ENCODE peak calls at places on chromosomes 12 and 14, in four cellular contexts. D, U, P and H are unnamed samples.

GRCh38 chr12:107404981-107405380 is 280.6 kb upstream of the PWP1 start:
- DNase-seq in U (peak), P (peak), D (no peak), H (no peak)

GRCh38 chr14:97177016-97177415 is 379.8 kb downstream of the VRK1 start:
- DNase-seq in P (peak), D (no peak), U (peak), H (no peak)

GRCh38 chr14:70858641-70859040 is 48.6 kb upstream of the PCNX1 start:
- DNase-seq in U (no peak), D (no peak), P (no peak), H (no peak)

GRCh38 chr12:12927211-12928079 is 24.5 kb downstream of the GPRC5D start:
- DNase-seq in P (peak), U (peak), D (no peak), H (no peak)

GRCh38 chr14:23321572-23322547 is 603 bp downstream of the PABPN1 start:
- DNase-seq in U (peak), D (no peak), P (peak), H (no peak)

GRCh38 chr14:99265571-99265970 is 6.4 kb downstream of the BCL11B start:
- DNase-seq in U (no peak), P (no peak), D (no peak), H (no peak)

GRCh38 chr14:90979451-90979850 is 81.0 kb downstream of the RPS6KA5 start:
- DNase-seq in U (no peak), P (no peak), D (no peak), H (no peak)

GRCh38 chr12:49515266-49515665 is 23.6 kb upstream of the KCNH3 start:
- DNase-seq in D (peak), U (peak), P (peak), H (peak)

GRCh38 chr12:75908961-75909699 is 122.4 kb downstream of the PHLDA1 start:
- DNase-seq in U (peak), D (no peak), P (peak), H (peak)

GRCh38 chr12:39074063-39074462 is 168.7 kb upstream of the CPNE8 start:
- DNase-seq in D (no peak), U (no peak), P (peak), H (no peak)

GRCh38 chr14:80544366-80544765 is 333.1 kb upstream of the DIO2 start:
- DNase-seq in U (no peak), P (no peak), D (no peak), H (no peak)

GRCh38 chr12:100672075-100672592 is 98.7 kb downstream of the GAS2L3 start:
- DNase-seq in U (no peak), P (no peak), D (no peak), H (no peak)

GRCh38 chr12:44193281-44193680 is 357.4 kb downstream of the TMEM117 start:
- DNase-seq in U (no peak), P (peak), D (no peak), H (no peak)

GRCh38 chr14:73589128-73589527 is 2.5 kb upstream of the ACOT4 start:
- DNase-seq in U (no peak), D (no peak), P (no peak), H (no peak)

GRCh38 chr12:122873540-122873939 is 22.4 kb downstream of the VPS37B start:
- DNase-seq in D (no peak), P (no peak), U (no peak), H (no peak)

GRCh38 chr14:38505221-38506095 is 249.6 kb upstream of the CLEC14A start:
- DNase-seq in U (peak), D (no peak), P (no peak), H (no peak)

GRCh38 chr12:101021911-101022388 is 188.1 kb downstream of the SLC5A8 start:
- DNase-seq in D (peak), U (peak), P (peak), H (peak)

GRCh38 chr12:117188961-117189724 is 1.1 kb downstream of the FBXO21 start:
- DNase-seq in P (peak), D (peak), U (peak), H (no peak)

GRCh38 chr14:31051023-31051422 is 24.8 kb upstream of the STRN3 start:
- DNase-seq in D (no peak), U (no peak), P (no peak), H (no peak)

GRCh38 chr14:88612981-88613380 is 50.1 kb downstream of the ZC3H14 start:
- DNase-seq in U (peak), P (no peak), D (no peak), H (no peak)

GRCh38 chr14:65446159-65446558 is 33.6 kb downstream of the FUT8 start:
- DNase-seq in U (peak), D (no peak), P (peak), H (peak)

GRCh38 chr14:38536376-38537038 is 280.6 kb upstream of the CLEC14A start:
- DNase-seq in U (peak), P (no peak), D (no peak), H (no peak)

GRCh38 chr14:96243785-96244184 is 12.2 kb upstream of the BDKRB1 start:
- DNase-seq in D (no peak), U (no peak), P (no peak), H (no peak)

GRCh38 chr14:91872517-91873470 is 5.5 kb upstream of the TC2N start:
- DNase-seq in D (peak), U (peak), P (peak), H (no peak)

GRCh38 chr12:58176296-58176869 is 235.0 kb downstream of the ATP23 start:
- DNase-seq in P (peak), D (no peak), U (no peak), H (peak)

DNA sequence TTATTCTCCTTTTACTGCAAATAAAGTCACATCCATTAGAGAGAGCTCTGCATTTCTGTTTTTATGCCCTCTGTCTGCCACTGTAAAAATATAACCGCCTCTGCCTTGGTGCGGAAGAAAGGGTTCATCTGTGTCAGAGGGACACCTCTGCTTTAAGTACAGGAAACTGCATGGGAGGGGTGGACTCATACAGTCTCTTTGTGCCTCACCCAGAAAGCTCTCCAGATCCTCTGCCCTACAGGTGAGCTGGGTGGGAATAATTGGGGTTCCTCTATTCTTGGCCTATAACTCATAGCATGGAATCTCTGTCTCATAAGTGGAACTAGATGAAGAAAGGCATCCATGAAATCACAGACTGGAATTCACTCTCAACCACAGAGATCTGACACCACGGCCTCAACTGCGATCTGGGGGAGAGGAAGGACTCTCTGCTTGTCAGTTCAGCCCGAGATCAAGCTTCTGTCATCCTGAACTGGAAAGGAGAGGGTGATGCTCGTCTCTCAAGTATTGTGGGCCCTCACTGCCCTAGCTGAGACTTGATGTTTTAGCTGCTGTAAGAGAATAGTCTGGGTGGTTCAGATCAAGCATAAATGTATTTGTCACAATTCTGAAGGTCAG is 702.3 kb downstream of the TMEM121 start:
- DNase-seq in D (no peak), P (no peak), U (no peak), H (no peak)
- H3K4me3 ChIP-seq in D (no peak), P (no peak), U (no peak), H (no peak)

GRCh38 chr14:56598519-56598918 is 18.9 kb downstream of the TMEM260 start:
- DNase-seq in U (no peak), P (no peak), D (no peak), H (no peak)

GRCh38 chr14:56590535-56590951 is 10.9 kb downstream of the TMEM260 start:
- DNase-seq in P (no peak), U (peak), D (no peak), H (no peak)

GRCh38 chr14:56592746-56593544 is 13.3 kb downstream of the TMEM260 start:
- DNase-seq in D (peak), P (no peak), U (no peak), H (no peak)

DNA sequence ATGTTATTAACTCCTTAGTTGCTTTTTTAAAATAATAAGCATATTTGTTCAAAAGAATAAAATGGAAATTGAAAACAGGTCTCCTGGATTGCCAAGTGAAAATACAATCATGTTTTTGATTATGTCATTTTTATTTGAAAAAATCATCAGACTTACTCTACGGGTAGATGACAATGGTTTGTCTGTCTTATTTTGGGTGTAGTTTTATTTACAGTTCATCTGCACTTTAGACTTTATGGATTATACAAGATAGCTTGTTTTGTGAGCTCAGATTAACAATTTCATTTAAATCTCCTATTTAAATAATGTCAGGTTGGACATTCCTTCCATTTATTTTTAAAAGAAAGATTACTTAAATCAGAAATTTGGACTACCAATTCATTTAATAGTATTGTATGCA is 14.8 kb downstream of the TMEM260 start:
- DNase-seq in U (no peak), P (no peak), D (no peak), H (no peak)
- TF ChIP-seq CTCF in U (no peak), P (no peak), D (no peak), H (no peak)

DNA sequence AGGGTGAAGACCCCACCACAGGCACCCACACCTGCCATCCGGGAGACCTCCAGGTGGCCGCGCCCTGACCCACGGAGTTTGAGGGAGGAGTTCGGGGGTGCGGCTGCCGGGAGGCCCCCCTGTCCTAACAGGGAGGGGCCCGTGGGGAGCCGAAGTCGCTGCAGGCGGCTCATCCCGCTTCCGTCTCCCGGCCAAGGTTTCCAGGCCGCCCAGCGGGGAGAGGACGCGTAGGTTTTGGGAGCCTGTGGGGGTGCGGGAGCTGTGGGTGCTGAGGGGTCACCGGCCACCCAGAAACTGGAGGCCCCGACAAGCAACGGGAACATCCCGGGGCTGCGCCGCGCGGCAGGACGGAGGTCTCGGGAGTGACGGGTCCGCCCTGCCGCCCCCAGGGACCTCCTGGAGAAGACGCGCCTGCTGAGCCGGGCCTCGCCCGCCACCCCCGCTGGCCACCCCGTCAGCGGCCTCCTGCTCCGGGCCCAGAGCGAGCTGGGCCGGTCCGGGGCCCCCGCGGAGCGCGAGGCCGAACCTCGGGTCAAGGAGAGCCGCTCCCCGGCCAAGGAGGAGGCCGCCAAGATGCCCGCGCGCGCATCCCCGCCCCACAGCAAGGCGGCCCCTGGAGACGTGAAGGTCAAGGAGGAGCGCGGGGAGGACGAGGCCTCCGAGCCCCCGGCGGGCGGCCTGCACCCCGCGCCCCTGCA is 27.7 kb downstream of the LRCOL1 start:
- DNase-seq in P (no peak), U (no peak), D (no peak), H (no peak)
- H3K4me3 ChIP-seq in P (no peak), U (no peak), D (no peak), H (no peak)

GRCh38 chr12:56220611-56221232 is 1.0 kb downstream of the RNF41 start:
- DNase-seq in D (no peak), U (peak), P (peak), H (no peak)

GRCh38 chr12:56223571-56224101 is 506 bp upstream of the NABP2 start:
- DNase-seq in D (no peak), P (no peak), U (no peak), H (no peak)

GRCh38 chr12:56222531-56222895 is 791 bp upstream of the RNF41 start:
- DNase-seq in D (no peak), U (no peak), P (peak), H (no peak)

GRCh38 chr12:56221233-56221756 is 427 bp downstream of the RNF41 start:
- DNase-seq in U (peak), D (no peak), P (peak), H (no peak)

DNA sequence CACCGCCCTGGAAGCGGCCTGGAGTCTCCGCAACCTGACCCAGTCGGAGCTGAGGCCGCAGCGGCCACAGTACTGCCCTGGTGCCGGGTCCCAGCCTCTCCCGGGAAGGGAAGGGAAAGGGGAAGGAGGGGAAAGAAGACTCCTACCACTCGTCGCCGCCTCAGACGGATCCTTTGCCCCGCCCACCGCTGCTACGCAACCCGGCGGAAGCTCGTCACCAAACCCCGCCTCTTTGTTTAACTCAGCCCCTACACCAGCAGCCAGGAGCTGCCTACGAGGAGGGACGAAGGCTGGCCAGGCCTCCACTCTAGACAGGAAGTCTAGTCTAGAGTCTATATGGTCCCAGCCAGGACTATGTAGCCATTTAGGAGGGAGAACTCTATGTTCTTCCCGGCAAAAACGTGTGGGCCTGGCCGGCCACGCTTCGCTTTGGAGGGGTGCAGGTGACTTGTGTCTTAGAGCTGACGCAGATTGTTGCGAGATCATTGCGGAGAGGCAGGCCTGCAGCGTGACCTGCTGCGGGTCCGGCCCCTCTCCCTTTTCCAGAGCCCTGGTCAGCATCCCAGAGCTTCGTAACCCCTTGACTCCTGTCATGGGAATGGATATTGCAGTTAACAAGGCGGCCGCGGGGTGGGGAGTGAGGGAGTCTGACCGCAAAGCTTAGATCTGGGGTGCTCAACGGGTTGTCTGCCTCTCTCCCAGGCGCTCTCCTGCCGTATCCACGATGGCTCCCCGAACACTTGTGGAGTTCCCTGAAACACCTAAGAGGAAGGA is at the start of gene RNF41:
- DNase-seq in D (peak), U (peak), P (peak), H (peak)
- TF ChIP-seq CTCF in D (no peak), U (no peak), P (peak), H (no peak)

GRCh38 chr12:17215754-17216153 is 609.8 kb upstream of the LMO3 start:
- DNase-seq in U (no peak), D (no peak), P (no peak), H (no peak)
- H3K4me3 ChIP-seq in U (no peak), D (no peak), P (no peak), H (no peak)

GRCh38 chr12:20142295-20142694 is 226.0 kb upstream of the PDE3A start:
- DNase-seq in U (no peak), D (no peak), P (no peak), H (no peak)

GRCh38 chr12:20140751-20141150 is 227.6 kb upstream of the PDE3A start:
- DNase-seq in P (no peak), D (no peak), U (no peak), H (no peak)

GRCh38 chr12:20148241-20148640 is 220.1 kb upstream of the PDE3A start:
- DNase-seq in P (no peak), U (peak), D (no peak), H (no peak)

GRCh38 chr12:20144341-20144740 is 224.0 kb upstream of the PDE3A start:
- DNase-seq in D (no peak), P (no peak), U (no peak), H (no peak)

DNA sequence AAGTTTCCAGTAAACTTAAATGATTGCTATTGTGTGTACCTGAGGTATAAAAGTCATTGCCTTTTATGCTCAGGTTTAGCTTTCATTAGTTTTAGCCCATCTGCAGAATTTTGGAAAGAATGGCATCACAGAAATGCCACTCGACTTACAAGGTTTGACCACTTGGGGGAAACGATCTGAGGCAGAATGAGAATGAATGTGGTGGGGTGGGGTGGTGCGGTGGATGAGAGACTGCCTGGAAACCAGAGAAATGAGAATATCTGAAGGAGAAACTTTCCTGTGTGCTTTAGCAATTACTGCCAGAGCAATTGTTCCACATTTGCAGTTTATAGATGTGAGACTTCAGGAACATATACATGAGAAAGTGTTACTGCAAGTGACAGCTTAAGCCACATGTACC is 225.4 kb upstream of the PDE3A start:
- DNase-seq in U (no peak), D (no peak), P (no peak), H (no peak)
- TF ChIP-seq CTCF in U (no peak), D (no peak), P (no peak), H (no peak)

DNA sequence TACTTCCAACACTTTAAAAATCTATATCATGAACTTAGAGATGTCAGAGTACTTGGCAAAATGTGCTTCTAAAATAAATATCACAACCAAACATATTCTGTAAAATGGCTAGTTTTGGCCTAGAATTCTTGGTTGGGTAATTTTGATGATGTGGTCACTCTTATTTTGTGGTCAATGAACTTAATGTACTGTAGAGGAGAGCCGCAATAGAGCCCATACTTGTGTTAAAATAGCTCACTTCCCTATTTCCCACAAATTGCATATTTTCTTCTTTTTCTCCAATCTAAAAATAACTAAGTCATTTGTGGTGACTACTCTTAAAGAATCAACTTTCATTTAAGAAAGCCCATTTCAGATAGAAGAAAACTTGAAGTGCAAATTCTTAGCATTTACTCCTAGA is 619.4 kb downstream of the CCER1 start:
- DNase-seq in P (no peak), U (peak), D (peak), H (no peak)
- H3K4me3 ChIP-seq in P (no peak), U (no peak), D (no peak), H (no peak)